ENCODE peak calls at places on chromosomes 5 and 9, in five cellular contexts. One of them, this sample, is unnamed. For H3K4me1, the result is how much of the 10 kb centered on the place peaks cover.

GRCh38 chr5:61279725-61280124 is 52.3 kb upstream of the ZSWIM6 start:
- DNase-seq in right atrium auricular region: no peak
- DNase-seq in SJSA1: no peak
- DNase-seq in tibial artery: no peak
- DNase-seq in upper lobe of right lung: no peak
- DNase-seq in this sample: no peak

GRCh38 chr5:75363726-75364495 is 26.9 kb downstream of the HMGCR start:
- DNase-seq in right atrium auricular region: no peak
- DNase-seq in upper lobe of right lung: peak
- DNase-seq in tibial artery: no peak
- DNase-seq in SJSA1: no peak
- DNase-seq in this sample: no peak

GRCh38 chr5:5288236-5288635 is 134.2 kb upstream of the ICE1 start:
- DNase-seq in right atrium auricular region: no peak
- DNase-seq in tibial artery: no peak
- DNase-seq in SJSA1: no peak
- DNase-seq in upper lobe of right lung: no peak
- DNase-seq in this sample: peak

GRCh38 chr9:5712651-5713360 is 83.9 kb downstream of the RIC1 start:
- DNase-seq in tibial artery: no peak
- DNase-seq in SJSA1: no peak
- DNase-seq in right atrium auricular region: no peak
- DNase-seq in upper lobe of right lung: no peak
- DNase-seq in this sample: no peak

GRCh38 chr5:36886791-36887190 is 10.2 kb downstream of the NIPBL start:
- DNase-seq in tibial artery: no peak
- DNase-seq in right atrium auricular region: no peak
- DNase-seq in SJSA1: no peak
- DNase-seq in upper lobe of right lung: no peak
- DNase-seq in this sample: no peak

GRCh38 chr5:157113007-157113406 is 4.2 kb upstream of the HAVCR2 start:
- DNase-seq in right atrium auricular region: no peak
- DNase-seq in tibial artery: no peak
- DNase-seq in SJSA1: no peak
- DNase-seq in upper lobe of right lung: no peak
- DNase-seq in this sample: no peak

GRCh38 chr9:86792136-86792535 is 155.2 kb downstream of the GAS1 start:
- DNase-seq in upper lobe of right lung: no peak
- DNase-seq in SJSA1: peak
- DNase-seq in right atrium auricular region: no peak
- DNase-seq in tibial artery: no peak
- DNase-seq in this sample: peak

GRCh38 chr5:171226096-171226495 is 83.0 kb upstream of the TLX3 start:
- DNase-seq in tibial artery: no peak
- DNase-seq in right atrium auricular region: no peak
- DNase-seq in SJSA1: no peak
- DNase-seq in upper lobe of right lung: no peak
- DNase-seq in this sample: peak

GRCh38 chr9:79537838-79538237 is 33.9 kb upstream of the TLE4 start:
- DNase-seq in right atrium auricular region: no peak
- DNase-seq in upper lobe of right lung: no peak
- DNase-seq in SJSA1: no peak
- DNase-seq in tibial artery: no peak
- DNase-seq in this sample: no peak

GRCh38 chr9:69470186-69470977 is 145.4 kb downstream of the ENTREP1 start:
- DNase-seq in tibial artery: no peak
- DNase-seq in SJSA1: no peak
- DNase-seq in upper lobe of right lung: no peak
- DNase-seq in right atrium auricular region: no peak
- DNase-seq in this sample: no peak

GRCh38 chr5:65693121-65693520 is 28.8 kb downstream of the SGTB start:
- DNase-seq in SJSA1: no peak
- DNase-seq in upper lobe of right lung: no peak
- DNase-seq in tibial artery: no peak
- DNase-seq in right atrium auricular region: no peak
- DNase-seq in this sample: no peak

GRCh38 chr5:118761814-118762213 is 226.5 kb downstream of the DTWD2 start:
- DNase-seq in tibial artery: no peak
- DNase-seq in upper lobe of right lung: no peak
- DNase-seq in right atrium auricular region: no peak
- DNase-seq in SJSA1: no peak
- DNase-seq in this sample: no peak

GRCh38 chr5:172430354-172430753 is 24.0 kb downstream of the SH3PXD2B start:
- DNase-seq in right atrium auricular region: no peak
- DNase-seq in tibial artery: no peak
- DNase-seq in upper lobe of right lung: no peak
- DNase-seq in SJSA1: no peak
- DNase-seq in this sample: no peak

GRCh38 chr5:172435362-172436077 is 18.8 kb downstream of the SH3PXD2B start:
- DNase-seq in tibial artery: no peak
- DNase-seq in SJSA1: no peak
- DNase-seq in right atrium auricular region: no peak
- DNase-seq in upper lobe of right lung: no peak
- DNase-seq in this sample: no peak

GRCh38 chr5:172434246-172434645 is 20.1 kb downstream of the SH3PXD2B start:
- DNase-seq in upper lobe of right lung: no peak
- DNase-seq in tibial artery: no peak
- DNase-seq in right atrium auricular region: no peak
- DNase-seq in SJSA1: no peak
- DNase-seq in this sample: no peak

GRCh38 chr5:172433513-172433912 is 20.8 kb downstream of the SH3PXD2B start:
- DNase-seq in upper lobe of right lung: no peak
- DNase-seq in SJSA1: no peak
- DNase-seq in tibial artery: no peak
- DNase-seq in right atrium auricular region: no peak
- DNase-seq in this sample: no peak

GRCh38 chr5:172433071-172433470 is 21.3 kb downstream of the SH3PXD2B start:
- DNase-seq in right atrium auricular region: no peak
- DNase-seq in upper lobe of right lung: no peak
- DNase-seq in tibial artery: no peak
- DNase-seq in SJSA1: no peak
- DNase-seq in this sample: no peak
- H3K4me1 ChIP-seq in right atrium auricular region: under half
- H3K4me1 ChIP-seq in upper lobe of right lung: under half
- H3K4me1 ChIP-seq in tibial artery: under half
- H3K4me1 ChIP-seq in SJSA1: under half
- H3K4me1 ChIP-seq in this sample: under half

GRCh38 chr9:21679432-21679831 is 123.0 kb upstream of the MTAP start:
- DNase-seq in upper lobe of right lung: no peak
- DNase-seq in right atrium auricular region: no peak
- DNase-seq in tibial artery: no peak
- DNase-seq in SJSA1: no peak
- DNase-seq in this sample: no peak
- H3K4me1 ChIP-seq in upper lobe of right lung: under half
- H3K4me1 ChIP-seq in right atrium auricular region: under half
- H3K4me1 ChIP-seq in tibial artery: under half
- H3K4me1 ChIP-seq in SJSA1: under half
- H3K4me1 ChIP-seq in this sample: half or more

DNA sequence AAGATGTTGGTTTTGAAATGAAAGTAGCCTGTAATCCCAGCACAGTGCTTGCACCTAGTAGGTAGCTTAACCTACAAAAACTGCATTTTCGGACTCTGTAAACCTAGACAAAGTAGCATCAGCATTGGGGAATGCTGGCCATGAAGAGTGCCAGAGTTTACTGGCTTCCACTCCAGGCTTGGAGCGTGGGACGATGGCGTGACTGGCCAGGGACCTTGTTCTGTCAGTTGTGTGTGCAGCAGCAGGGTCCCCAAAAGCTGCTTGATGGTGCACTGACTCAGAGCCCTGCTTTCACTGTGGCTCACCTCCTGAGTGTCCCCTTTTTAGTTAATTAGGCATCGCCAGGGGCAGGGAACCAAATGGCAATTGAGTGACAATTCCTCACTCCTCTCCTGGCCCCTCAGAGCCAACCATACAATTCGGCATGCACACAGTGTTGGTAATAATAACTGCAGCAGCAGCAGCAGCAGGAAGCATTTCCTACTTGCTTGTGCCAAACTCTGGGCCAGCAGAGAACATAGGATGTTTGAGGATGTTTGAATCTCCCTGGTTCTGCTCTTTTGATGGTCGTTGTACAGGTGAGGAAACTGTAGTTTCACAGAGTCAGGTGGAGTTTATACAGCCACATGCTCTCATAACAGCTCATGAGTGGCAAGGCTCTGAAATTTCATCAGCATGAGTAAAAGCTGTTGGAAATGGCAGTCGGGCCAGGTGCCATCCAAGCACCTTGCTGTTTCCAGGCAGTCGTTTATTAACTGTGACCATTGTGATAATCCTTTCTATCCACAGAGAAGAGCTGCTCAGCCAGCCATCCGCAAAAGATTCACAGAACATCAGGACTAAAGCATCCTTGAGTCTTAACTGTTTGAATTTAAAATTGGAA is 4.2 kb downstream of the UBE2QL1 start:
- DNase-seq in right atrium auricular region: no peak
- DNase-seq in SJSA1: no peak
- DNase-seq in tibial artery: no peak
- DNase-seq in upper lobe of right lung: no peak
- DNase-seq in this sample: no peak
- H3K4me1 ChIP-seq in right atrium auricular region: under half
- H3K4me1 ChIP-seq in SJSA1: under half
- H3K4me1 ChIP-seq in tibial artery: half or more
- H3K4me1 ChIP-seq in upper lobe of right lung: under half
- H3K4me1 ChIP-seq in this sample: under half

DNA sequence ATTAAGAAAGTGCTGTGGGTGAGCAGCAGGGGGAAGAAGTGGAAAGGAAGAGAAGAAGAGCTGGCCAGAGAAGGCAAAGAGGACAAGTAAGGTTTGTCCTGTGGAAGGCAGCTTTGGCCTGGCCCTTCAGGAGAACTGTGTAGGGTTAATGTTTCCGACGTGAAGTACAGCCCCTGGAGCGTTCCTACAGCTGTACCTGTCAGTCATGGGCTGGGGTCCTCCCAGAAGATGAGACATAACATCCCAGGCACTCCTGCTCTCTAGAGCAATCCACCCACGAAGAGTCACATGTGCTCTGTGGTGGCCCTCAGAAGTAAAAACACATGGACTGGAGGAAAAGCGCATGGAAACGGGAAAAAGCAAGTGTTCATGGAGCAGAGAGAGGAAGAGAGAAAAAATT is 237.4 kb downstream of the CAAP1 start:
- DNase-seq in SJSA1: no peak
- DNase-seq in tibial artery: no peak
- DNase-seq in right atrium auricular region: no peak
- DNase-seq in upper lobe of right lung: no peak
- DNase-seq in this sample: no peak
- H3K4me1 ChIP-seq in SJSA1: under half
- H3K4me1 ChIP-seq in tibial artery: under half
- H3K4me1 ChIP-seq in right atrium auricular region: under half
- H3K4me1 ChIP-seq in upper lobe of right lung: under half
- H3K4me1 ChIP-seq in this sample: under half

GRCh38 chr5:14402424-14402823 is 179.2 kb upstream of the OTULINL start:
- DNase-seq in right atrium auricular region: no peak
- DNase-seq in tibial artery: no peak
- DNase-seq in upper lobe of right lung: no peak
- DNase-seq in SJSA1: no peak
- DNase-seq in this sample: no peak
- H3K4me1 ChIP-seq in right atrium auricular region: under half
- H3K4me1 ChIP-seq in tibial artery: under half
- H3K4me1 ChIP-seq in upper lobe of right lung: under half
- H3K4me1 ChIP-seq in SJSA1: under half
- H3K4me1 ChIP-seq in this sample: half or more

GRCh38 chr5:176812269-176813259 is 2.2 kb downstream of the UNC5A start:
- DNase-seq in tibial artery: no peak
- DNase-seq in SJSA1: peak
- DNase-seq in right atrium auricular region: no peak
- DNase-seq in upper lobe of right lung: no peak
- DNase-seq in this sample: no peak
- H3K4me1 ChIP-seq in tibial artery: under half
- H3K4me1 ChIP-seq in SJSA1: under half
- H3K4me1 ChIP-seq in right atrium auricular region: under half
- H3K4me1 ChIP-seq in upper lobe of right lung: under half
- H3K4me1 ChIP-seq in this sample: under half

GRCh38 chr9:13804532-13804931 is 509.4 kb downstream of the NFIB start:
- DNase-seq in upper lobe of right lung: no peak
- DNase-seq in tibial artery: no peak
- DNase-seq in right atrium auricular region: no peak
- DNase-seq in SJSA1: no peak
- DNase-seq in this sample: peak
- H3K4me1 ChIP-seq in upper lobe of right lung: under half
- H3K4me1 ChIP-seq in tibial artery: under half
- H3K4me1 ChIP-seq in right atrium auricular region: under half
- H3K4me1 ChIP-seq in SJSA1: under half
- H3K4me1 ChIP-seq in this sample: under half

GRCh38 chr5:88847410-88847809 is 35.6 kb downstream of the MEF2C start:
- DNase-seq in upper lobe of right lung: no peak
- DNase-seq in SJSA1: no peak
- DNase-seq in right atrium auricular region: no peak
- DNase-seq in tibial artery: no peak
- DNase-seq in this sample: no peak

GRCh38 chr5:88842784-88843183 is 40.2 kb downstream of the MEF2C start:
- DNase-seq in right atrium auricular region: no peak
- DNase-seq in upper lobe of right lung: no peak
- DNase-seq in SJSA1: no peak
- DNase-seq in tibial artery: no peak
- DNase-seq in this sample: no peak

GRCh38 chr5:88841212-88841611 is 41.8 kb downstream of the MEF2C start:
- DNase-seq in tibial artery: no peak
- DNase-seq in upper lobe of right lung: no peak
- DNase-seq in right atrium auricular region: no peak
- DNase-seq in SJSA1: no peak
- DNase-seq in this sample: no peak

GRCh38 chr5:88846434-88846833 is 36.5 kb downstream of the MEF2C start:
- DNase-seq in right atrium auricular region: no peak
- DNase-seq in upper lobe of right lung: no peak
- DNase-seq in SJSA1: no peak
- DNase-seq in tibial artery: no peak
- DNase-seq in this sample: no peak

GRCh38 chr5:88845081-88845697 is 37.8 kb downstream of the MEF2C start:
- DNase-seq in right atrium auricular region: no peak
- DNase-seq in tibial artery: no peak
- DNase-seq in upper lobe of right lung: no peak
- DNase-seq in SJSA1: no peak
- DNase-seq in this sample: no peak
- H3K4me1 ChIP-seq in right atrium auricular region: under half
- H3K4me1 ChIP-seq in tibial artery: half or more
- H3K4me1 ChIP-seq in upper lobe of right lung: under half
- H3K4me1 ChIP-seq in SJSA1: under half
- H3K4me1 ChIP-seq in this sample: under half

GRCh38 chr5:38598296-38598993 is 42.0 kb upstream of the LIFR start:
- DNase-seq in tibial artery: no peak
- DNase-seq in upper lobe of right lung: no peak
- DNase-seq in SJSA1: no peak
- DNase-seq in right atrium auricular region: no peak
- DNase-seq in this sample: no peak
- H3K4me1 ChIP-seq in tibial artery: under half
- H3K4me1 ChIP-seq in upper lobe of right lung: under half
- H3K4me1 ChIP-seq in SJSA1: half or more
- H3K4me1 ChIP-seq in right atrium auricular region: under half
- H3K4me1 ChIP-seq in this sample: half or more